ENCODE peak calls at places on chromosomes 12 and 14, in five cellular contexts. Q is osteoblast, X is tibial nerve, V is glutamatergic neuron, K is adrenal gland. U is an unnamed sample.

GRCh38 chr12:52165096-52165855 is 26.5 kb downstream of the KRT80 start:
- DNase-seq in Q (peak), X (no peak), V (peak), K (no peak), U (no peak)

GRCh38 chr14:84937044-84937443 is 592.9 kb upstream of the FLRT2 start:
- DNase-seq in Q (no peak), X (no peak), V (no peak), K (no peak), U (no peak)

GRCh38 chr12:4648499-4649357 is at the start of the genes AKAP3 and NDUFA9:
- DNase-seq in Q (peak), X (peak), V (peak), K (peak), U (peak)

GRCh38 chr14:83559721-83560120 is 1970.2 kb upstream of the FLRT2 start:
- DNase-seq in Q (no peak), X (no peak), V (no peak), K (no peak), U (no peak)

GRCh38 chr14:90294872-90295271 is 36.9 kb downstream of the NRDE2 start:
- DNase-seq in Q (no peak), X (no peak), V (no peak), K (no peak), U (no peak)

GRCh38 chr12:120094485-120094884 is 22.1 kb downstream of the RAB35 start:
- DNase-seq in Q (peak), X (no peak), V (no peak), K (no peak), U (no peak)

GRCh38 chr12:96636895-96637294 is 147.5 kb downstream of the CFAP54 start:
- DNase-seq in Q (no peak), X (no peak), V (no peak), K (no peak), U (no peak)

GRCh38 chr14:103121846-103122577 is 1.2 kb upstream of the TNFAIP2 start:
- DNase-seq in Q (peak), X (peak), V (peak), K (peak), U (peak)

GRCh38 chr12:124408822-124409517 is 114.1 kb downstream of the RFLNA start:
- DNase-seq in Q (no peak), X (no peak), V (no peak), K (no peak), U (no peak)

GRCh38 chr14:58718226-58718625 is 80.5 kb downstream of the DACT1 start:
- DNase-seq in Q (no peak), X (no peak), V (no peak), K (no peak), U (no peak)

GRCh38 chr12:65525501-65526141 is 247.1 kb downstream of the MSRB3 start:
- DNase-seq in Q (peak), X (no peak), V (no peak), K (no peak), U (no peak)

GRCh38 chr12:49809369-49810158 is 18.6 kb downstream of the NCKAP5L start:
- DNase-seq in Q (peak), X (peak), V (peak), K (no peak), U (no peak)

GRCh38 chr14:72049462-72049861 is 117.2 kb downstream of the RGS6 start:
- DNase-seq in Q (no peak), X (no peak), V (no peak), K (no peak), U (no peak)

GRCh38 chr14:102508410-102508773 is 1.2 kb downstream of the ANKRD9 start:
- DNase-seq in Q (peak), X (no peak), V (no peak), K (peak), U (no peak)

GRCh38 chr14:72165151-72165715 is 233.0 kb downstream of the RGS6 start:
- DNase-seq in Q (no peak), X (no peak), V (no peak), K (no peak), U (no peak)

GRCh38 chr12:131894981-131895639 is 688 bp downstream of the ULK1 start:
- DNase-seq in Q (peak), X (no peak), V (no peak), K (no peak), U (peak)

GRCh38 chr12:3698218-3698974 is 54.5 kb downstream of the CRACR2A start:
- DNase-seq in Q (peak), X (no peak), V (no peak), K (no peak), U (no peak)

GRCh38 chr14:97277711-97278110 is 480.5 kb downstream of the VRK1 start:
- DNase-seq in Q (no peak), X (no peak), V (no peak), K (no peak), U (peak)

GRCh38 chr12:94183702-94184379 is 35.5 kb downstream of the PLXNC1 start:
- DNase-seq in Q (no peak), X (no peak), V (no peak), K (no peak), U (no peak)

GRCh38 chr12:52168019-52168717 is 23.6 kb downstream of the KRT80 start:
- DNase-seq in Q (peak), X (no peak), V (peak), K (no peak), U (no peak)

GRCh38 chr12:42918387-42918786 is 328.8 kb upstream of the PRICKLE1 start:
- DNase-seq in Q (no peak), X (no peak), V (no peak), K (no peak), U (no peak)

GRCh38 chr12:116202433-116202832 is 75.1 kb downstream of the MED13L start:
- DNase-seq in Q (no peak), X (no peak), V (no peak), K (no peak), U (no peak)

GRCh38 chr14:98816718-98817117 is 455.3 kb downstream of the BCL11B start:
- DNase-seq in Q (no peak), X (no peak), V (no peak), K (no peak), U (no peak)

GRCh38 chr14:102729268-102729667 is 48.0 kb upstream of the TRAF3 start:
- DNase-seq in Q (peak), X (no peak), V (no peak), K (no peak), U (no peak)

GRCh38 chr12:65229441-65229840 is 49.0 kb upstream of the MSRB3 start:
- DNase-seq in Q (no peak), X (no peak), V (no peak), K (no peak), U (no peak)

GRCh38 chr12:130761537-130762318 is 45.6 kb upstream of the RIMBP2 start:
- DNase-seq in Q (peak), X (no peak), V (peak), K (peak), U (peak)

GRCh38 chr12:1843641-1844005 is 23.3 kb downstream of the LRTM2 start:
- DNase-seq in Q (no peak), X (no peak), V (peak), K (no peak), U (no peak)

GRCh38 chr14:61511558-61511924 is 183.8 kb upstream of the HIF1A start:
- DNase-seq in Q (no peak), X (no peak), V (no peak), K (peak), U (no peak)

GRCh38 chr12:86006727-86007126 is 132.6 kb downstream of the NTS start:
- DNase-seq in Q (no peak), X (no peak), V (no peak), K (no peak), U (no peak)

DNA sequence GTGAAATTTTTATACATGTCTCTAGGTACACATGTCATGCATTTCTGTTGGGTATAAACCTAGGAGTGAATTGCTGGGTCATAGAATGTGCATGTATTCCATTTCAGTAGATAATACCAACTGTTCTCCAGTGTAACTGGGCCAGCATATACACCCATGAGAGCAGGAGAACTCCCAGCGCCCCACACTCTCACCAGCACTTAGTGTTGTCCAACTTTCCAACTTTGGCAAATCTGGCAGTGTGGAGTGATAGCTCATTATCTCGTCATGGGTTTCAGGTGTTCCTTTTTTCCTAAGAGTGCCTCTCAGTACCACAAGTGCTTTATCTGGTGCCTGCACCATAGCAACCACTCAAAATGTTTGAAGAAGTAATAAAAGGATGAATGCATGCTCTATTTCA is 40.1 kb downstream of the NGB start:
- DNase-seq in Q (no peak), X (no peak), V (no peak), K (no peak), U (no peak)
- TF ChIP-seq CTCF in Q (no peak), X (no peak), V (no peak), K (no peak), U (no peak)

GRCh38 chr14:100056964-100057817 is 8.0 kb upstream of the EVL start:
- DNase-seq in Q (peak), X (no peak), V (no peak), K (no peak), U (no peak)
- TF ChIP-seq CTCF in Q (peak), X (peak), V (no peak), K (peak), U (no peak)

GRCh38 chr14:104746071-104746545 is 6.8 kb upstream of the SIVA1 start:
- DNase-seq in Q (peak), X (no peak), V (no peak), K (no peak), U (no peak)

GRCh38 chr14:104743461-104744380 is 9.2 kb upstream of the SIVA1 start:
- DNase-seq in Q (peak), X (no peak), V (no peak), K (no peak), U (no peak)

GRCh38 chr14:104742586-104743455 is 10.1 kb upstream of the SIVA1 start:
- DNase-seq in Q (peak), X (no peak), V (no peak), K (no peak), U (no peak)

GRCh38 chr14:104745431-104745830 is 7.5 kb upstream of the SIVA1 start:
- DNase-seq in Q (peak), X (no peak), V (no peak), K (no peak), U (no peak)

DNA sequence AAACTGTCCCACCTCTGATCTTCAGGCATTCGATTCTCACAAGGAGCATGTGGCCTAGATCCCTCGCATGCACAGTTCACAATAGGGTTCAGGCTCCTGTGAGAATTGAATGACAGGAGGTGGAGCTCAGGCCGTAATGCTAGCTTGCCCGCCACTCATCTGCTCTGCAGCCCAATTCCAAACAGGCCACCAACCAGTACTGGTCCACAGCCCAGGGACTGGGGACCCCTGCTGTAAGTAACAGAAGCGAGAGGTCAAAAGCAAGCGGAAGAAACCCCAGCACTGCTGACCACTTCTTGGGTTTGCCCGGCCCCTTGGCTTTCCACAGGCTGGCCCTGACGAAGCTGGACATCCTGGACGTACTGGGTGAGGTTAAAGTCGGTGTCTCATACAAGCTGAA is 8.5 kb upstream of the SIVA1 start:
- DNase-seq in Q (no peak), X (no peak), V (no peak), K (no peak), U (no peak)
- TF ChIP-seq CTCF in Q (no peak), X (no peak), V (no peak), K (no peak), U (no peak)

DNA sequence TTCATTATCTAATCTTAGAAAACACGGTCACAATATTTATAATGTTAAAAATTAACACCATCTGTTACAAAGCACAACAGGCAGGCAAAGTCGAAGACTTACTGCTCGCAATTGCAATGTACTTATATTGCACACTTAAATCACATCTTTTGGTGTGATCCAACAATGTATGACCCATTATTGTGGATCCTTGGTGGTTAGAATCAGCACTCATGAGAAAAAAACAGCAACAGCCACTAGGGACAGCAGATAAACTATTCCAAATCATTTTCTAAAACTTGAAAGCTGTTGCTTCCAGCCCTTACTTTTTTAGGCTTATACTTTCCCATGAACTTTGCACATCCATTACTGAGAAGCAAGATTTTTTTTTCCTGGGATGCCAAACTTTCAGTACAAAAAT is 20.4 kb downstream of the COX16 start:
- DNase-seq in Q (no peak), X (no peak), V (no peak), K (no peak), U (no peak)
- TF ChIP-seq CTCF in Q (no peak), X (no peak), V (peak), K (no peak), U (no peak)